ENCODE peak calls at places on chromosomes 11 and 22, in eight cellular contexts. One of them, this sample, is unnamed.

GRCh38 chr22:46237453-46238158 is 12.5 kb downstream of the CDPF1 start:
- DNase-seq in right cardiac atrium: peak
- DNase-seq in stimulated activated naive CD4-positive, alpha-beta T cell treated with Interleukin-2 at 50 U/mL for 16 hours: no peak
- DNase-seq in stimulated activated CD8-positive, alpha-beta memory T cell treated with anti-CD3 and anti-CD28 coated beads, Interleukin-7, amount 100 ng/mL, for 24 hours: no peak
- DNase-seq in kidney tubule cell: no peak
- DNase-seq in NCI-H774: no peak
- DNase-seq in choroid plexus epithelial cell: no peak
- DNase-seq in iris pigment epithelial cell: no peak
- DNase-seq in this sample: no peak

GRCh38 chr11:47056261-47056915 is 119.8 kb downstream of the CSTPP1 start:
- DNase-seq in stimulated activated CD8-positive, alpha-beta memory T cell treated with anti-CD3 and anti-CD28 coated beads, Interleukin-7, amount 100 ng/mL, for 24 hours: no peak
- DNase-seq in right cardiac atrium: no peak
- DNase-seq in iris pigment epithelial cell: peak
- DNase-seq in NCI-H774: no peak
- DNase-seq in stimulated activated naive CD4-positive, alpha-beta T cell treated with Interleukin-2 at 50 U/mL for 16 hours: no peak
- DNase-seq in choroid plexus epithelial cell: peak
- DNase-seq in kidney tubule cell: no peak
- DNase-seq in this sample: no peak

GRCh38 chr22:23158516-23159286 is 13.4 kb downstream of the RAB36 start:
- DNase-seq in choroid plexus epithelial cell: no peak
- DNase-seq in right cardiac atrium: no peak
- DNase-seq in stimulated activated naive CD4-positive, alpha-beta T cell treated with Interleukin-2 at 50 U/mL for 16 hours: no peak
- DNase-seq in stimulated activated CD8-positive, alpha-beta memory T cell treated with anti-CD3 and anti-CD28 coated beads, Interleukin-7, amount 100 ng/mL, for 24 hours: no peak
- DNase-seq in NCI-H774: no peak
- DNase-seq in kidney tubule cell: no peak
- DNase-seq in iris pigment epithelial cell: no peak
- DNase-seq in this sample: no peak

GRCh38 chr11:45173064-45173463 is 26.6 kb downstream of the PRDM11 start:
- DNase-seq in stimulated activated naive CD4-positive, alpha-beta T cell treated with Interleukin-2 at 50 U/mL for 16 hours: no peak
- DNase-seq in kidney tubule cell: no peak
- DNase-seq in right cardiac atrium: no peak
- DNase-seq in NCI-H774: no peak
- DNase-seq in iris pigment epithelial cell: no peak
- DNase-seq in choroid plexus epithelial cell: no peak
- DNase-seq in stimulated activated CD8-positive, alpha-beta memory T cell treated with anti-CD3 and anti-CD28 coated beads, Interleukin-7, amount 100 ng/mL, for 24 hours: no peak
- DNase-seq in this sample: no peak

GRCh38 chr22:44823806-44824205 is 71.4 kb downstream of the ARHGAP8 start:
- DNase-seq in choroid plexus epithelial cell: no peak
- DNase-seq in stimulated activated naive CD4-positive, alpha-beta T cell treated with Interleukin-2 at 50 U/mL for 16 hours: no peak
- DNase-seq in iris pigment epithelial cell: no peak
- DNase-seq in kidney tubule cell: no peak
- DNase-seq in right cardiac atrium: no peak
- DNase-seq in stimulated activated CD8-positive, alpha-beta memory T cell treated with anti-CD3 and anti-CD28 coated beads, Interleukin-7, amount 100 ng/mL, for 24 hours: no peak
- DNase-seq in NCI-H774: no peak
- DNase-seq in this sample: no peak

GRCh38 chr22:19723990-19724827 is 870 bp downstream of the GP1BB start:
- DNase-seq in choroid plexus epithelial cell: peak
- DNase-seq in right cardiac atrium: no peak
- DNase-seq in stimulated activated naive CD4-positive, alpha-beta T cell treated with Interleukin-2 at 50 U/mL for 16 hours: no peak
- DNase-seq in iris pigment epithelial cell: no peak
- DNase-seq in NCI-H774: no peak
- DNase-seq in kidney tubule cell: peak
- DNase-seq in stimulated activated CD8-positive, alpha-beta memory T cell treated with anti-CD3 and anti-CD28 coated beads, Interleukin-7, amount 100 ng/mL, for 24 hours: no peak
- DNase-seq in this sample: no peak

GRCh38 chr11:14969922-14970323 is 2.2 kb downstream of the CALCA start:
- DNase-seq in iris pigment epithelial cell: peak
- DNase-seq in choroid plexus epithelial cell: peak
- DNase-seq in stimulated activated naive CD4-positive, alpha-beta T cell treated with Interleukin-2 at 50 U/mL for 16 hours: peak
- DNase-seq in right cardiac atrium: peak
- DNase-seq in stimulated activated CD8-positive, alpha-beta memory T cell treated with anti-CD3 and anti-CD28 coated beads, Interleukin-7, amount 100 ng/mL, for 24 hours: peak
- DNase-seq in NCI-H774: peak
- DNase-seq in kidney tubule cell: peak
- DNase-seq in this sample: no peak

GRCh38 chr11:44574620-44575287 is 9.3 kb downstream of the CD82 start:
- DNase-seq in choroid plexus epithelial cell: peak
- DNase-seq in kidney tubule cell: peak
- DNase-seq in stimulated activated CD8-positive, alpha-beta memory T cell treated with anti-CD3 and anti-CD28 coated beads, Interleukin-7, amount 100 ng/mL, for 24 hours: no peak
- DNase-seq in NCI-H774: no peak
- DNase-seq in right cardiac atrium: no peak
- DNase-seq in iris pigment epithelial cell: peak
- DNase-seq in stimulated activated naive CD4-positive, alpha-beta T cell treated with Interleukin-2 at 50 U/mL for 16 hours: peak
- DNase-seq in this sample: no peak

GRCh38 chr11:58652726-58653280 is 30.3 kb downstream of the CNTF start:
- DNase-seq in kidney tubule cell: no peak
- DNase-seq in right cardiac atrium: no peak
- DNase-seq in stimulated activated naive CD4-positive, alpha-beta T cell treated with Interleukin-2 at 50 U/mL for 16 hours: no peak
- DNase-seq in iris pigment epithelial cell: no peak
- DNase-seq in NCI-H774: no peak
- DNase-seq in stimulated activated CD8-positive, alpha-beta memory T cell treated with anti-CD3 and anti-CD28 coated beads, Interleukin-7, amount 100 ng/mL, for 24 hours: no peak
- DNase-seq in choroid plexus epithelial cell: no peak
- DNase-seq in this sample: no peak

GRCh38 chr22:26713823-26714449 is 56.5 kb downstream of the MIAT start:
- DNase-seq in stimulated activated CD8-positive, alpha-beta memory T cell treated with anti-CD3 and anti-CD28 coated beads, Interleukin-7, amount 100 ng/mL, for 24 hours: no peak
- DNase-seq in iris pigment epithelial cell: peak
- DNase-seq in choroid plexus epithelial cell: peak
- DNase-seq in stimulated activated naive CD4-positive, alpha-beta T cell treated with Interleukin-2 at 50 U/mL for 16 hours: no peak
- DNase-seq in NCI-H774: no peak
- DNase-seq in right cardiac atrium: peak
- DNase-seq in kidney tubule cell: peak
- DNase-seq in this sample: no peak

GRCh38 chr11:2775083-2775625 is 75.4 kb upstream of the KCNQ1OT1 start:
- DNase-seq in kidney tubule cell: no peak
- DNase-seq in NCI-H774: no peak
- DNase-seq in right cardiac atrium: no peak
- DNase-seq in choroid plexus epithelial cell: no peak
- DNase-seq in stimulated activated naive CD4-positive, alpha-beta T cell treated with Interleukin-2 at 50 U/mL for 16 hours: no peak
- DNase-seq in iris pigment epithelial cell: no peak
- DNase-seq in stimulated activated CD8-positive, alpha-beta memory T cell treated with anti-CD3 and anti-CD28 coated beads, Interleukin-7, amount 100 ng/mL, for 24 hours: no peak
- DNase-seq in this sample: no peak

GRCh38 chr11:119902656-119903181 is 173.7 kb upstream of the NECTIN1 start:
- DNase-seq in right cardiac atrium: no peak
- DNase-seq in kidney tubule cell: no peak
- DNase-seq in iris pigment epithelial cell: no peak
- DNase-seq in stimulated activated naive CD4-positive, alpha-beta T cell treated with Interleukin-2 at 50 U/mL for 16 hours: no peak
- DNase-seq in stimulated activated CD8-positive, alpha-beta memory T cell treated with anti-CD3 and anti-CD28 coated beads, Interleukin-7, amount 100 ng/mL, for 24 hours: no peak
- DNase-seq in choroid plexus epithelial cell: no peak
- DNase-seq in NCI-H774: no peak
- DNase-seq in this sample: no peak

GRCh38 chr11:62922653-62923371 is 1.6 kb upstream of the CHRM1 start:
- DNase-seq in NCI-H774: no peak
- DNase-seq in right cardiac atrium: no peak
- DNase-seq in iris pigment epithelial cell: no peak
- DNase-seq in stimulated activated naive CD4-positive, alpha-beta T cell treated with Interleukin-2 at 50 U/mL for 16 hours: peak
- DNase-seq in choroid plexus epithelial cell: no peak
- DNase-seq in stimulated activated CD8-positive, alpha-beta memory T cell treated with anti-CD3 and anti-CD28 coated beads, Interleukin-7, amount 100 ng/mL, for 24 hours: no peak
- DNase-seq in kidney tubule cell: no peak
- DNase-seq in this sample: peak

GRCh38 chr22:29816128-29816527 is 21.9 kb downstream of the ASCC2 start:
- DNase-seq in choroid plexus epithelial cell: no peak
- DNase-seq in right cardiac atrium: peak
- DNase-seq in stimulated activated naive CD4-positive, alpha-beta T cell treated with Interleukin-2 at 50 U/mL for 16 hours: no peak
- DNase-seq in NCI-H774: no peak
- DNase-seq in stimulated activated CD8-positive, alpha-beta memory T cell treated with anti-CD3 and anti-CD28 coated beads, Interleukin-7, amount 100 ng/mL, for 24 hours: no peak
- DNase-seq in iris pigment epithelial cell: no peak
- DNase-seq in kidney tubule cell: no peak
- DNase-seq in this sample: no peak

GRCh38 chr22:49639956-49640355 is 187.7 kb downstream of the BRD1 start:
- DNase-seq in NCI-H774: no peak
- DNase-seq in right cardiac atrium: no peak
- DNase-seq in stimulated activated naive CD4-positive, alpha-beta T cell treated with Interleukin-2 at 50 U/mL for 16 hours: no peak
- DNase-seq in kidney tubule cell: no peak
- DNase-seq in stimulated activated CD8-positive, alpha-beta memory T cell treated with anti-CD3 and anti-CD28 coated beads, Interleukin-7, amount 100 ng/mL, for 24 hours: no peak
- DNase-seq in choroid plexus epithelial cell: no peak
- DNase-seq in iris pigment epithelial cell: no peak
- DNase-seq in this sample: no peak

GRCh38 chr11:63813563-63814382 is 517 bp downstream of the SPINDOC start:
- DNase-seq in stimulated activated naive CD4-positive, alpha-beta T cell treated with Interleukin-2 at 50 U/mL for 16 hours: peak
- DNase-seq in choroid plexus epithelial cell: peak
- DNase-seq in NCI-H774: peak
- DNase-seq in iris pigment epithelial cell: peak
- DNase-seq in stimulated activated CD8-positive, alpha-beta memory T cell treated with anti-CD3 and anti-CD28 coated beads, Interleukin-7, amount 100 ng/mL, for 24 hours: peak
- DNase-seq in kidney tubule cell: peak
- DNase-seq in right cardiac atrium: peak
- DNase-seq in this sample: peak

GRCh38 chr22:35638408-35638807 is 9.8 kb upstream of the APOL6 start:
- DNase-seq in kidney tubule cell: no peak
- DNase-seq in stimulated activated naive CD4-positive, alpha-beta T cell treated with Interleukin-2 at 50 U/mL for 16 hours: no peak
- DNase-seq in NCI-H774: no peak
- DNase-seq in choroid plexus epithelial cell: peak
- DNase-seq in stimulated activated CD8-positive, alpha-beta memory T cell treated with anti-CD3 and anti-CD28 coated beads, Interleukin-7, amount 100 ng/mL, for 24 hours: no peak
- DNase-seq in iris pigment epithelial cell: no peak
- DNase-seq in right cardiac atrium: peak
- DNase-seq in this sample: no peak

GRCh38 chr11:125082611-125083311 is 19.7 kb downstream of the SLC37A2 start:
- DNase-seq in stimulated activated naive CD4-positive, alpha-beta T cell treated with Interleukin-2 at 50 U/mL for 16 hours: no peak
- DNase-seq in stimulated activated CD8-positive, alpha-beta memory T cell treated with anti-CD3 and anti-CD28 coated beads, Interleukin-7, amount 100 ng/mL, for 24 hours: no peak
- DNase-seq in choroid plexus epithelial cell: peak
- DNase-seq in NCI-H774: no peak
- DNase-seq in right cardiac atrium: no peak
- DNase-seq in kidney tubule cell: peak
- DNase-seq in iris pigment epithelial cell: peak
- DNase-seq in this sample: no peak

GRCh38 chr22:35587896-35588295 is 29.2 kb downstream of the MB start:
- DNase-seq in choroid plexus epithelial cell: no peak
- DNase-seq in iris pigment epithelial cell: no peak
- DNase-seq in kidney tubule cell: no peak
- DNase-seq in stimulated activated CD8-positive, alpha-beta memory T cell treated with anti-CD3 and anti-CD28 coated beads, Interleukin-7, amount 100 ng/mL, for 24 hours: no peak
- DNase-seq in stimulated activated naive CD4-positive, alpha-beta T cell treated with Interleukin-2 at 50 U/mL for 16 hours: no peak
- DNase-seq in right cardiac atrium: no peak
- DNase-seq in NCI-H774: no peak
- DNase-seq in this sample: no peak

GRCh38 chr11:71140206-71140919 is 112.0 kb downstream of the SHANK2 start:
- DNase-seq in choroid plexus epithelial cell: no peak
- DNase-seq in stimulated activated CD8-positive, alpha-beta memory T cell treated with anti-CD3 and anti-CD28 coated beads, Interleukin-7, amount 100 ng/mL, for 24 hours: no peak
- DNase-seq in stimulated activated naive CD4-positive, alpha-beta T cell treated with Interleukin-2 at 50 U/mL for 16 hours: no peak
- DNase-seq in NCI-H774: no peak
- DNase-seq in right cardiac atrium: no peak
- DNase-seq in iris pigment epithelial cell: no peak
- DNase-seq in kidney tubule cell: no peak
- DNase-seq in this sample: no peak

GRCh38 chr11:10441652-10442503 is 13.2 kb upstream of the AMPD3 start:
- DNase-seq in NCI-H774: no peak
- DNase-seq in stimulated activated CD8-positive, alpha-beta memory T cell treated with anti-CD3 and anti-CD28 coated beads, Interleukin-7, amount 100 ng/mL, for 24 hours: no peak
- DNase-seq in kidney tubule cell: no peak
- DNase-seq in choroid plexus epithelial cell: no peak
- DNase-seq in right cardiac atrium: no peak
- DNase-seq in stimulated activated naive CD4-positive, alpha-beta T cell treated with Interleukin-2 at 50 U/mL for 16 hours: no peak
- DNase-seq in iris pigment epithelial cell: no peak
- DNase-seq in this sample: peak